ENCODE peak calls at places on chromosomes 4 and X, in seven cellular contexts. X, O, R, U, C, N and K are unnamed samples.

GRCh38 chr4:56129431-56129861 is 180.7 kb downstream of the CEP135 start:
- DNase-seq in N (no peak), C (no peak), O (peak), U (no peak), X (peak), R (no peak), K (peak)

GRCh38 chr4:25180524-25181131 is 20.4 kb upstream of the SEPSECS start:
- DNase-seq in O (peak), N (peak), C (no peak), U (peak), X (peak), R (peak), K (peak)

GRCh38 chrX:43505759-43506158 is 150.3 kb upstream of the MAOA start:
- DNase-seq in U (no peak), N (no peak), O (no peak), R (no peak), X (peak), C (no peak), K (peak)

GRCh38 chr4:3291969-3292570 is 751 bp upstream of the RGS12 start:
- DNase-seq in N (no peak), C (no peak), O (peak), X (peak), R (no peak), U (peak), K (peak)

GRCh38 chr4:38266616-38267015 is 306.4 kb downstream of the PTTG2 start:
- DNase-seq in U (peak), X (no peak), R (peak), O (no peak), N (no peak), C (no peak), K (peak)

GRCh38 chr4:17762705-17763104 is 18.7 kb downstream of the FAM184B start:
- DNase-seq in U (peak), X (peak), C (no peak), O (no peak), N (no peak), R (peak), K (peak)

GRCh38 chr4:121688261-121688660 is 8.5 kb downstream of the ANXA5 start:
- DNase-seq in R (no peak), O (no peak), N (no peak), C (no peak), X (peak), U (no peak), K (no peak)

GRCh38 chrX:67546496-67547423 is 2.9 kb downstream of the AR start:
- DNase-seq in X (peak), N (no peak), C (no peak), O (peak), R (no peak), U (peak), K (no peak)

GRCh38 chr4:165493359-165493758 is 114.6 kb downstream of the CPE start:
- DNase-seq in N (peak), R (peak), U (peak), C (peak), X (peak), O (peak), K (peak)

GRCh38 chr4:46392421-46392820 is 2.5 kb upstream of the GABRA2 start:
- DNase-seq in O (no peak), R (peak), U (peak), C (no peak), N (peak), X (peak), K (no peak)

GRCh38 chr4:53716011-53716410 is 124.7 kb upstream of the LNX1 start:
- DNase-seq in R (peak), N (no peak), U (peak), C (no peak), X (no peak), O (no peak), K (no peak)

GRCh38 chrX:150753968-150754367 is 60.8 kb downstream of the MTMR1 start:
- DNase-seq in X (no peak), C (no peak), O (no peak), R (no peak), N (no peak), U (no peak), K (no peak)

GRCh38 chrX:154411981-154412340 is 622 bp downstream of the TAFAZZIN start:
- DNase-seq in R (peak), N (no peak), O (peak), U (peak), X (peak), C (no peak), K (peak)

GRCh38 chr4:87093443-87094123 is 126.8 kb downstream of the KLHL8 start:
- DNase-seq in U (peak), X (peak), C (no peak), O (peak), N (peak), R (peak), K (peak)

GRCh38 chr4:119057417-119057816 is 78.2 kb upstream of the MYOZ2 start:
- DNase-seq in U (no peak), C (no peak), O (no peak), N (no peak), X (no peak), R (no peak), K (no peak)

GRCh38 chr4:70728096-70728495 is 6.3 kb downstream of the RUFY3 start:
- DNase-seq in C (no peak), O (no peak), N (no peak), X (no peak), U (no peak), R (no peak), K (no peak)

GRCh38 chr4:3145251-3145908 is 70.9 kb downstream of the HTT start:
- DNase-seq in R (peak), X (no peak), N (no peak), U (peak), O (no peak), C (no peak), K (no peak)

GRCh38 chr4:112431158-112431557 is 84.8 kb downstream of the NEUROG2 start:
- DNase-seq in O (no peak), X (no peak), C (no peak), N (no peak), R (no peak), U (no peak), K (no peak)

GRCh38 chr4:69760455-69760854 is at the start of gene SULT1B1:
- DNase-seq in R (peak), O (no peak), X (no peak), U (peak), N (no peak), C (no peak), K (no peak)

GRCh38 chrX:122091571-122091970 is 1044.2 kb downstream of the GLUD2 start:
- DNase-seq in C (no peak), O (no peak), U (no peak), N (no peak), X (no peak), R (no peak), K (no peak)

GRCh38 chrX:54818221-54818620 is 10.7 kb downstream of the MAGED2 start:
- DNase-seq in R (no peak), O (no peak), U (no peak), C (no peak), N (no peak), X (no peak), K (no peak)

GRCh38 chr4:2417196-2417764 is 1.2 kb downstream of the ZFYVE28 start:
- DNase-seq in O (no peak), X (no peak), N (no peak), C (no peak), U (peak), R (no peak), K (peak)

GRCh38 chr4:22031423-22031822 is 82.9 kb upstream of the KCNIP4 start:
- DNase-seq in N (no peak), C (no peak), X (no peak), R (no peak), U (no peak), O (no peak), K (no peak)

GRCh38 chrX:19688426-19688825 is 173.1 kb upstream of the MAP3K15 start:
- DNase-seq in C (no peak), R (no peak), U (no peak), X (no peak), O (no peak), N (no peak), K (no peak)

DNA sequence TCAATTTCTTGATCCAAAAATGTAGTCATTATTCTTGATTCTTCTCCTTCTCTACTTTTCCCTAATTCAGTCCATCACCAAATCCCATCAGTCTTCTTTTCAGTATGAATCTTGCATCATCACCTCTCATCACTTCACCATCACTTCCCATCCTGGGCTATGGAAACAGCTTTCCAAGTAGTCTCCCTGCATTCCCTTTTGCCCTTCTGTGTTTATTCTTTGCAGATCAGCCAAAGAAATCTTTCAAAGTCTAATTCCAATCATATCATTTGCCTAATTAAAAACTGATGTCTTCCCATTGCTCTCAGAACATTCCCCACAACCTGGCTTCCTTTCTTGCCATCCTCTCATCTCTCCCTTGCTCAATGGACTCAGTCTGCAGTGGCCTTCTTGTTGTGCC is 201.7 kb upstream of the ADAMTS3 start:
- DNase-seq in R (no peak), U (no peak), O (no peak), X (no peak), C (no peak), N (no peak), K (no peak)
- H2BK5ac ChIP-seq in R (no peak), U (no peak), O (no peak), X (no peak), C (no peak), N (no peak), K (no peak)

GRCh38 chr4:36775544-36775943 is 469.0 kb upstream of the NWD2 start:
- DNase-seq in X (no peak), R (no peak), O (no peak), U (no peak), N (no peak), C (no peak), K (no peak)
- H3K23ac ChIP-seq in X (no peak), R (no peak), O (no peak), U (no peak), N (no peak), C (no peak), K (no peak)

DNA sequence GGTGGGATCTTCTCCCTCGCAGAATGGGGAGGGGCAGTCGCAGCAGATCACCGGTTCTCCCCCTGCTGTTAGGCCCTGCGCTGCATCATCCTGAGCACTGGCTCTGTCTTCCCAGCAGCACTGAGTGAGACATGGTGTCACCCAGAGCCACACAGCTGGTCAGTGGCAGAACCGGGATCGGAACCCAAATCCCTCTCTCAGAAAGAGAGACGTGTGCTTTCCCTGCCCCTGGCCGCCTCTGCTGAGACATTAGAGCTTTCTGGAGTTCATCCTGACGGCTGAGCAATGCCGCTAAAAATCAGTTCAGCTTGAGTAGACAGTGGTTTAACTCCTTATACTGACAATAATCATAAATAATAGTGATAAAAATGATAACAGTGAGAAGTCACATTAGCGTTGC is 87.9 kb downstream of the EVC start:
- DNase-seq in N (no peak), O (no peak), C (no peak), R (no peak), U (no peak), X (no peak), K (no peak)
- H2BK5ac ChIP-seq in N (no peak), O (no peak), C (no peak), R (no peak), U (no peak), X (no peak), K (no peak)

DNA sequence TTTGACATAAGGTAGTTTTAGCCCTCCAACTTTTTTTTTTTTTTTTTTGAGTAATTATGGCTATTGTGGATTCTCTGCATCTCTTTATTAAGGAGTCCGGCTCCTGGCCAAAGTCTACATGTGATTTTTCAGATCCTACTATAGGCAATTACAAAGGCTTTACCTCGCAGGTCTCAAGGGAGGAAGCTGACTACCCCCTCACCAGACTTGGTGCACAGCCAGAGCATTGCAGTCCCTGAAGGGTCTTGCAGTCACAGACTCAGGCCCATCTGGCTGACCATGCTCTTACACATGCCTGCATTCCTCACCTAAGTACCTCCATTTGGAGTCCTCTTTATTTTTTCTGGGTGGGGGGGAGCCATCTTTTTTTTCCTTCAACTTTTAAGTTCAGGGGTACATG is 88.5 kb upstream of the STIM2 start:
- DNase-seq in X (no peak), N (no peak), C (no peak), U (no peak), O (no peak), R (no peak), K (no peak)
- H3K23ac ChIP-seq in X (no peak), N (no peak), C (no peak), U (no peak), O (no peak), R (no peak), K (no peak)

DNA sequence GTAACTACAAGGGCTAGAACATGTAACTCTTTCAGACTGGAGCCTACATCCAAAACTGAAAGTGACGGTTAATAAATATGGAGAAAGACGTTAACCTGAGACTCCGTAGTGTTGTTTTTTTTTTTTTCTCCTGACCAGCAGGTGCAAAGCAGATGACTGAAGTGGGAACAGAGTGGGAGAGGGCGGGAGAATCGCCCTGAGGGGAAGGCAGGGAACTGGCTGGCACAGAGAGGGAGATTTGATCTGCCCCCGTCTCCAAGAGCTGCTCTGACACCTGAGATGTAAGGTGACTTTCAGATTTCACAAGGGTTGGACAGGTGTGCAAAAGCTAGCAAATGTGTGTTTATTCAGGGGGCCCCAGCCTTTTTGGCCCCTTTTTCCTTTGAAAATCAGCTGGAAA is 180.2 kb downstream of the PALLD start:
- DNase-seq in R (no peak), N (no peak), U (no peak), C (no peak), X (no peak), O (no peak), K (no peak)
- H2BK5ac ChIP-seq in R (no peak), N (no peak), U (no peak), C (no peak), X (no peak), O (no peak), K (no peak)

GRCh38 chrX:10010686-10011085 is 43.5 kb downstream of the CLDN34 start:
- DNase-seq in R (peak), N (no peak), C (no peak), X (peak), O (no peak), U (peak), K (no peak)
- H3K23ac ChIP-seq in R (no peak), N (no peak), C (no peak), X (no peak), O (no peak), U (no peak), K (no peak)

GRCh38 chrX:118047446-118048186 is 69.0 kb downstream of the KLHL13 start:
- DNase-seq in X (no peak), N (no peak), R (no peak), U (no peak), C (no peak), O (no peak), K (no peak)

GRCh38 chrX:118049713-118050112 is 66.9 kb downstream of the KLHL13 start:
- DNase-seq in X (no peak), R (no peak), N (no peak), O (no peak), C (no peak), U (no peak), K (no peak)
- H2BK5ac ChIP-seq in X (no peak), R (no peak), N (no peak), O (no peak), C (no peak), U (peak), K (no peak)

GRCh38 chrX:36007207-36007606 is 87.7 kb downstream of the CFAP47 start:
- DNase-seq in X (no peak), N (no peak), O (no peak), R (no peak), C (no peak), U (no peak), K (no peak)
- H3K23ac ChIP-seq in X (no peak), N (no peak), O (no peak), R (no peak), C (no peak), U (no peak), K (no peak)

GRCh38 chrX:49073641-49074575 is at the start of gene PRAF2:
- DNase-seq in N (peak), U (peak), C (peak), O (peak), R (peak), X (peak), K (peak)
- H2BK5ac ChIP-seq in N (no peak), U (no peak), C (no peak), O (no peak), R (peak), X (no peak), K (no peak)

DNA sequence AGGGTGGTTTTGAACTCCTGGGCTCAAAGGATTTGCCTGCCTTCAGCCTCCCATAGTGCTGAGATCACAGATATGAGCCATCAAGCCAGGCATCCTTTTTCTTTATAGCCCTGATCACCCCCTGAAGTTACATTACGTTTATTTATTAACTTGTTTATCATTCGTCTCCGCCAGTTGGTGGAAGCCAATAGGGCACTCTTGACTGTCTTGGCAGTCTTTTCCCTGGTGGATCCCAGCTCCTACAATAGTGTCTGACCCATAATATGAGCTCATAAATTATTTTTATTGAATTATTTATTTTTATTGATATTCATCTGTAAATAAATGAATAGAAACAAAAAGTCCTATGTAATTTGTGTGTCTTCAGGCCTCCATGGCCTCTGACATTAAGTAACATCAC is 484.3 kb upstream of the FAT1 start:
- DNase-seq in R (no peak), N (no peak), U (no peak), C (no peak), O (no peak), X (no peak), K (no peak)
- H3K23ac ChIP-seq in R (no peak), N (no peak), U (no peak), C (no peak), O (no peak), X (no peak), K (no peak)